ENCODE peak calls at places on chromosome 15, in four cellular contexts. Z is K562, X is GM23338, R is left ventricle myocardium inferior. F is an unnamed sample.

GRCh38 chr15:63430766-63431451 is 49.3 kb upstream of the CA12 start:
- DNase-seq in R (no peak), X (no peak), Z (no peak), F (no peak)

GRCh38 chr15:40763801-40764765 is at the start of gene GCHFR:
- DNase-seq in R (peak), Z (peak), X (peak), F (peak)

GRCh38 chr15:85707519-85708338 is 87.0 kb downstream of the KLHL25 start:
- DNase-seq in R (no peak), Z (no peak), X (no peak), F (no peak)

GRCh38 chr15:41154412-41154811 is 38.3 kb upstream of the INO80 start:
- DNase-seq in X (no peak), R (no peak), Z (no peak), F (no peak)

GRCh38 chr15:58608129-58608590 is 141.3 kb downstream of the ADAM10 start:
- DNase-seq in R (no peak), X (no peak), Z (no peak), F (no peak)

GRCh38 chr15:83848315-83849050 is 194.6 kb downstream of the ADAMTSL3 start:
- DNase-seq in Z (no peak), R (no peak), X (no peak), F (no peak)

GRCh38 chr15:51736069-51736468 is 1.4 kb downstream of the LYSMD2 start:
- DNase-seq in Z (no peak), X (no peak), R (no peak), F (no peak)

GRCh38 chr15:42772126-42772525 is 35.2 kb upstream of the CDAN1 start:
- DNase-seq in Z (no peak), R (peak), X (no peak), F (peak)

GRCh38 chr15:64699767-64700388 is 75.5 kb downstream of the RBPMS2 start:
- DNase-seq in X (peak), R (peak), Z (no peak), F (peak)

GRCh38 chr15:85507114-85507513 is 126.7 kb downstream of the AKAP13 start:
- DNase-seq in X (no peak), Z (no peak), R (no peak), F (no peak)

GRCh38 chr15:45635191-45635638 is 386 bp downstream of the SQOR start:
- DNase-seq in X (peak), R (peak), Z (no peak), F (no peak)

GRCh38 chr15:31086344-31086743 is 15.2 kb downstream of the TRPM1 start:
- DNase-seq in R (no peak), Z (no peak), X (no peak), F (no peak)

GRCh38 chr15:60130811-60131210 is 126.7 kb downstream of the FOXB1 start:
- DNase-seq in Z (no peak), R (no peak), X (no peak), F (no peak)

GRCh38 chr15:66400351-66400774 is 13.7 kb downstream of the MAP2K1 start:
- DNase-seq in Z (no peak), X (no peak), R (no peak), F (no peak)

GRCh38 chr15:51576911-51577500 is 45.6 kb downstream of the DMXL2 start:
- DNase-seq in Z (peak), X (no peak), R (no peak), F (no peak)

GRCh38 chr15:31399544-31400171 is 73.0 kb downstream of the KLF13 start:
- DNase-seq in X (no peak), R (peak), Z (no peak), F (no peak)

GRCh38 chr15:64067564-64068030 is 21.3 kb upstream of the DAPK2 start:
- DNase-seq in X (peak), R (peak), Z (peak), F (peak)

GRCh38 chr15:75161788-75162414 is 39.8 kb upstream of the C15orf39 start:
- DNase-seq in R (peak), Z (no peak), X (no peak), F (no peak)

GRCh38 chr15:70214266-70214665 is 116.5 kb upstream of the TLE3 start:
- DNase-seq in X (no peak), Z (no peak), R (no peak), F (no peak)

GRCh38 chr15:74378853-74379252 is 11.4 kb upstream of the CYP11A1 start:
- DNase-seq in Z (no peak), R (no peak), X (no peak), F (no peak)

GRCh38 chr15:51969728-51970127 is 1.9 kb downstream of the LEO1 start:
- DNase-seq in X (no peak), R (no peak), Z (no peak), F (no peak)

GRCh38 chr15:46365612-46366011 is 730.8 kb downstream of the SQOR start:
- DNase-seq in X (no peak), R (peak), Z (no peak), F (no peak)

GRCh38 chr15:29121369-29121656 is 148.3 kb downstream of the NSMCE3 start:
- DNase-seq in Z (no peak), X (no peak), R (no peak), F (no peak)

GRCh38 chr15:29233566-29233965 is 36.1 kb downstream of the NSMCE3 start:
- DNase-seq in Z (no peak), X (no peak), R (no peak), F (no peak)

GRCh38 chr15:26261413-26261812 is 398.3 kb upstream of the ATP10A start:
- DNase-seq in Z (no peak), R (peak), X (no peak), F (no peak)

GRCh38 chr15:35309886-35310285 is 224.8 kb upstream of the NANOGP8 start:
- DNase-seq in R (no peak), X (no peak), Z (no peak), F (no peak)
- H3K27ac ChIP-seq in R (peak), X (no peak), Z (no peak), F (no peak)

GRCh38 chr15:38652183-38652794 is 87.7 kb upstream of the RASGRP1 start:
- DNase-seq in X (no peak), R (no peak), Z (no peak), F (no peak)
- H3K27ac ChIP-seq in X (no peak), R (no peak), Z (no peak), F (no peak)

GRCh38 chr15:48922046-48922445 is 41.7 kb downstream of the SHC4 start:
- DNase-seq in X (no peak), Z (no peak), R (no peak), F (no peak)
- H3K27ac ChIP-seq in X (no peak), Z (no peak), R (no peak), F (no peak)

GRCh38 chr15:100115066-100115710 is 226.6 kb downstream of the ADAMTS17 start:
- DNase-seq in Z (no peak), X (no peak), R (no peak), F (no peak)
- H3K27ac ChIP-seq in Z (no peak), X (no peak), R (peak), F (no peak)

GRCh38 chr15:81189583-81190283 is 6.9 kb upstream of the IL16 start:
- DNase-seq in Z (no peak), X (no peak), R (peak), F (no peak)

GRCh38 chr15:81194723-81195122 is 2.0 kb upstream of the IL16 start:
- DNase-seq in R (no peak), Z (no peak), X (no peak), F (no peak)

GRCh38 chr15:81190922-81191507 is 5.7 kb upstream of the IL16 start:
- DNase-seq in X (no peak), Z (no peak), R (no peak), F (no peak)

GRCh38 chr15:81188354-81188753 is 8.3 kb upstream of the IL16 start:
- DNase-seq in Z (no peak), X (no peak), R (no peak), F (no peak)

GRCh38 chr15:81191701-81192100 is 5.0 kb upstream of the IL16 start:
- DNase-seq in Z (no peak), R (no peak), X (no peak), F (no peak)
- H3K27ac ChIP-seq in Z (no peak), R (peak), X (no peak), F (no peak)

F was measured in substantia nigra.